ENCODE peak calls at places on chromosome 1, in ten cellular contexts. One of them, this sample, is unnamed.

GRCh38 chr1:1019122-1019999 is 559 bp upstream of the AGRN start:
- DNase-seq in cardiac muscle cell: peak
- DNase-seq in PC-9: peak
- DNase-seq in GM13976: peak
- DNase-seq in progenitor cell of endocrine pancreas: peak
- DNase-seq in heart left ventricle: peak
- DNase-seq in WTC11: peak
- DNase-seq in esophagus squamous epithelium: no peak
- DNase-seq in fibroblast of pulmonary artery: peak
- DNase-seq in cardiac fibroblast: peak
- DNase-seq in this sample: peak

GRCh38 chr1:43068911-43069310 is 103.2 kb downstream of the EBNA1BP2 start:
- DNase-seq in esophagus squamous epithelium: no peak
- DNase-seq in cardiac fibroblast: no peak
- DNase-seq in GM13976: no peak
- DNase-seq in cardiac muscle cell: no peak
- DNase-seq in PC-9: no peak
- DNase-seq in heart left ventricle: no peak
- DNase-seq in fibroblast of pulmonary artery: no peak
- DNase-seq in progenitor cell of endocrine pancreas: no peak
- DNase-seq in WTC11: no peak
- DNase-seq in this sample: no peak

GRCh38 chr1:228691926-228692325 is 43.4 kb upstream of the RHOU start:
- DNase-seq in GM13976: peak
- DNase-seq in progenitor cell of endocrine pancreas: no peak
- DNase-seq in WTC11: no peak
- DNase-seq in cardiac fibroblast: peak
- DNase-seq in heart left ventricle: no peak
- DNase-seq in esophagus squamous epithelium: no peak
- DNase-seq in cardiac muscle cell: peak
- DNase-seq in fibroblast of pulmonary artery: peak
- DNase-seq in PC-9: peak
- DNase-seq in this sample: no peak

GRCh38 chr1:38958967-38959366 is 17.3 kb upstream of the RHBDL2 start:
- DNase-seq in GM13976: no peak
- DNase-seq in PC-9: peak
- DNase-seq in fibroblast of pulmonary artery: peak
- DNase-seq in cardiac fibroblast: peak
- DNase-seq in WTC11: no peak
- DNase-seq in progenitor cell of endocrine pancreas: no peak
- DNase-seq in heart left ventricle: no peak
- DNase-seq in cardiac muscle cell: no peak
- DNase-seq in esophagus squamous epithelium: no peak
- DNase-seq in this sample: no peak

GRCh38 chr1:178238722-178239510 is 145.0 kb downstream of the RASAL2 start:
- DNase-seq in heart left ventricle: no peak
- DNase-seq in cardiac muscle cell: no peak
- DNase-seq in cardiac fibroblast: peak
- DNase-seq in GM13976: no peak
- DNase-seq in progenitor cell of endocrine pancreas: no peak
- DNase-seq in fibroblast of pulmonary artery: peak
- DNase-seq in esophagus squamous epithelium: no peak
- DNase-seq in PC-9: peak
- DNase-seq in WTC11: no peak
- DNase-seq in this sample: no peak

GRCh38 chr1:25126568-25126967 is 105.7 kb downstream of the SYF2 start:
- DNase-seq in GM13976: no peak
- DNase-seq in esophagus squamous epithelium: no peak
- DNase-seq in heart left ventricle: no peak
- DNase-seq in WTC11: no peak
- DNase-seq in cardiac fibroblast: peak
- DNase-seq in PC-9: no peak
- DNase-seq in progenitor cell of endocrine pancreas: no peak
- DNase-seq in cardiac muscle cell: no peak
- DNase-seq in fibroblast of pulmonary artery: peak
- DNase-seq in this sample: no peak

GRCh38 chr1:190262538-190262937 is 215.1 kb downstream of the BRINP3 start:
- DNase-seq in GM13976: no peak
- DNase-seq in progenitor cell of endocrine pancreas: no peak
- DNase-seq in WTC11: no peak
- DNase-seq in esophagus squamous epithelium: no peak
- DNase-seq in fibroblast of pulmonary artery: no peak
- DNase-seq in PC-9: no peak
- DNase-seq in cardiac fibroblast: no peak
- DNase-seq in heart left ventricle: no peak
- DNase-seq in cardiac muscle cell: no peak
- DNase-seq in this sample: no peak

GRCh38 chr1:112363636-112364035 is 32.4 kb upstream of the CTTNBP2NL start:
- DNase-seq in WTC11: no peak
- DNase-seq in progenitor cell of endocrine pancreas: no peak
- DNase-seq in GM13976: no peak
- DNase-seq in esophagus squamous epithelium: no peak
- DNase-seq in heart left ventricle: no peak
- DNase-seq in fibroblast of pulmonary artery: no peak
- DNase-seq in cardiac fibroblast: no peak
- DNase-seq in PC-9: no peak
- DNase-seq in cardiac muscle cell: no peak
- DNase-seq in this sample: no peak

DNA sequence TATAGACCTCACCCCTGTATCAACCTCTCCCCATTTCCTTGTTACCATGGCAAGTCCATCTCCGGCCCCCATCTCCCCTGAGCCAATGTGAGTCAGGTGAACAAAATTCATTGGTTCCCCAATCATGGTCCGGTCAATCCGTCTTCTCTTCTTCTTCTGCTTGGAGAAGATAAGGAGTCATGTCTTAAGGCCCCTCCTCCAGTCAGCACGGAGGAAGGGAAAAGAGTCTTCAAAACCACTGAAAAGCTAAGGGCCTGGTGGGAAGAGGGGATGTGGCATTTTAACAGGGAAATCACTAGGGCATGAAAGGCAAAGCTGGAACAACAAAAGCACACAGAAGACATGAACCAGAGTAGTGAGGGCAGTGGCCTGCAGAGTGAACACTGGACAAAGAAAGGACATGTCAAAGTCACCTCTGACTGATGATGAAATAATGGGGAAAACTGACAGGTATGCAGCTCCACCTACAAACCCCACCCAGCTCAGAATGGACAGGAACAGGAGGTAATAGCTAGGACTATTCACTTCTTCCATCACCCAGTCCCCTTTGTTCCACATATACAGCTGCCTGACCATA is 4.4 kb downstream of the CDC42SE1 start:
- DNase-seq in fibroblast of pulmonary artery: no peak
- DNase-seq in progenitor cell of endocrine pancreas: no peak
- DNase-seq in GM13976: no peak
- DNase-seq in esophagus squamous epithelium: no peak
- DNase-seq in PC-9: no peak
- DNase-seq in cardiac muscle cell: no peak
- DNase-seq in heart left ventricle: no peak
- DNase-seq in WTC11: no peak
- DNase-seq in cardiac fibroblast: no peak
- DNase-seq in this sample: no peak
- TF ChIP-seq CTCF in fibroblast of pulmonary artery: no peak
- TF ChIP-seq CTCF in progenitor cell of endocrine pancreas: no peak
- TF ChIP-seq CTCF in GM13976: no peak
- TF ChIP-seq CTCF in esophagus squamous epithelium: no peak
- TF ChIP-seq CTCF in PC-9: no peak
- TF ChIP-seq CTCF in cardiac muscle cell: no peak
- TF ChIP-seq CTCF in heart left ventricle: no peak
- TF ChIP-seq CTCF in WTC11: no peak
- TF ChIP-seq CTCF in cardiac fibroblast: no peak
- TF ChIP-seq CTCF in this sample: no peak

GRCh38 chr1:9593492-9594465 is 5.1 kb downstream of the TMEM201 start:
- DNase-seq in cardiac fibroblast: peak
- DNase-seq in heart left ventricle: peak
- DNase-seq in fibroblast of pulmonary artery: peak
- DNase-seq in progenitor cell of endocrine pancreas: peak
- DNase-seq in esophagus squamous epithelium: no peak
- DNase-seq in WTC11: peak
- DNase-seq in cardiac muscle cell: peak
- DNase-seq in GM13976: peak
- DNase-seq in PC-9: no peak
- DNase-seq in this sample: peak
- TF ChIP-seq CTCF in cardiac fibroblast: no peak
- TF ChIP-seq CTCF in heart left ventricle: no peak
- TF ChIP-seq CTCF in fibroblast of pulmonary artery: no peak
- TF ChIP-seq CTCF in progenitor cell of endocrine pancreas: no peak
- TF ChIP-seq CTCF in esophagus squamous epithelium: peak
- TF ChIP-seq CTCF in WTC11: no peak
- TF ChIP-seq CTCF in cardiac muscle cell: no peak
- TF ChIP-seq CTCF in GM13976: no peak
- TF ChIP-seq CTCF in PC-9: no peak
- TF ChIP-seq CTCF in this sample: no peak

DNA sequence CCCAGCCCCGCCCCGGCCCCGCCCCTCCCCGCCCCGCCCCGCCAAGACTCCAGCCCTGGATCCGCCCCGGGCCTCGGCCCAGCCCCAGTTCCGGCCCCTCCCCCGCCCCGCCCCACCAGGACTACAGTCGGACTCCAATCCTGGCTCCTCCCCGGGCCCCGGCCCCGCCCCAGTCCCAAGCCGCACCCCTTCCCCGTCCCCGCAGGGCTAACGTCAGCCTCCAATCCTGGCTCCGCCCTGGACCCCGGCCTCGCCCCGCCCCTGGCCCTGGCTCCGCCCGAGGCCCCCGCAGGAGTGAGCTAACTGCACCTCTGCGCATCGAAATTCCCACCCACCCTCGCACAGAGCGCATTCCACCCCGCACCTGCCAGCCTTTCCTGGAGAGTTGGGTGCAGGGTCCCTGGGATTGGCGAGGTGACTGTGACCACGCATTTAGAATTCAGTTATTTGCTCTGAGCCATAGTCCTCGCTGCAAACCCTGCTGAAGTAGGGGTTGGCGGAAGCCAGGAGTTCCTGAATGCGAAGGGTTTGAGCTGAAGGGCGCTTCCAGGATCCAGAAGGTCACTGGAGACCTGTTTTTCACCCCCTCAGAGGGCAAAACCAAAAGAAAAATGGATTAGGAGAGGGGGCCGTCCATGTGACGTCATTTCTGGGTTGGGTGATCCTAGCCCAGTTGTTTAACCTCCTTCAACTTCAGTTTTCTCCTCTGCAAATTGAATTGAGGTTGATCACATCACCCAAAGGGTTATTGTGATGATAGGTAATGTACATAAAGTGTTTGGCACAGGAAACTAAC is 631 bp upstream of the IGSF8 start:
- DNase-seq in heart left ventricle: peak
- DNase-seq in progenitor cell of endocrine pancreas: peak
- DNase-seq in esophagus squamous epithelium: peak
- DNase-seq in cardiac fibroblast: peak
- DNase-seq in PC-9: peak
- DNase-seq in GM13976: peak
- DNase-seq in cardiac muscle cell: peak
- DNase-seq in WTC11: peak
- DNase-seq in fibroblast of pulmonary artery: peak
- DNase-seq in this sample: peak
- TF ChIP-seq CTCF in heart left ventricle: no peak
- TF ChIP-seq CTCF in progenitor cell of endocrine pancreas: no peak
- TF ChIP-seq CTCF in esophagus squamous epithelium: no peak
- TF ChIP-seq CTCF in cardiac fibroblast: no peak
- TF ChIP-seq CTCF in PC-9: no peak
- TF ChIP-seq CTCF in GM13976: no peak
- TF ChIP-seq CTCF in cardiac muscle cell: no peak
- TF ChIP-seq CTCF in WTC11: no peak
- TF ChIP-seq CTCF in fibroblast of pulmonary artery: no peak
- TF ChIP-seq CTCF in this sample: no peak

GRCh38 chr1:46301406-46302090 is 1.9 kb downstream of the LRRC41 start:
- DNase-seq in WTC11: peak
- DNase-seq in heart left ventricle: no peak
- DNase-seq in cardiac muscle cell: no peak
- DNase-seq in fibroblast of pulmonary artery: peak
- DNase-seq in cardiac fibroblast: peak
- DNase-seq in PC-9: no peak
- DNase-seq in GM13976: no peak
- DNase-seq in progenitor cell of endocrine pancreas: no peak
- DNase-seq in esophagus squamous epithelium: no peak
- DNase-seq in this sample: peak

GRCh38 chr1:46303872-46304326 is 401 bp downstream of the UQCRH start:
- DNase-seq in esophagus squamous epithelium: no peak
- DNase-seq in heart left ventricle: no peak
- DNase-seq in progenitor cell of endocrine pancreas: no peak
- DNase-seq in GM13976: no peak
- DNase-seq in cardiac fibroblast: peak
- DNase-seq in fibroblast of pulmonary artery: no peak
- DNase-seq in WTC11: no peak
- DNase-seq in cardiac muscle cell: no peak
- DNase-seq in PC-9: no peak
- DNase-seq in this sample: no peak

GRCh38 chr1:46300673-46301405 is 2.6 kb downstream of the LRRC41 start:
- DNase-seq in cardiac fibroblast: peak
- DNase-seq in GM13976: no peak
- DNase-seq in heart left ventricle: no peak
- DNase-seq in cardiac muscle cell: no peak
- DNase-seq in progenitor cell of endocrine pancreas: no peak
- DNase-seq in esophagus squamous epithelium: no peak
- DNase-seq in PC-9: no peak
- DNase-seq in WTC11: no peak
- DNase-seq in fibroblast of pulmonary artery: peak
- DNase-seq in this sample: no peak

GRCh38 chr1:46303038-46303871 is at the start of the genes LRRC41 and UQCRH:
- DNase-seq in progenitor cell of endocrine pancreas: peak
- DNase-seq in WTC11: peak
- DNase-seq in cardiac muscle cell: peak
- DNase-seq in GM13976: peak
- DNase-seq in PC-9: peak
- DNase-seq in fibroblast of pulmonary artery: peak
- DNase-seq in esophagus squamous epithelium: peak
- DNase-seq in cardiac fibroblast: peak
- DNase-seq in heart left ventricle: peak
- DNase-seq in this sample: peak

DNA sequence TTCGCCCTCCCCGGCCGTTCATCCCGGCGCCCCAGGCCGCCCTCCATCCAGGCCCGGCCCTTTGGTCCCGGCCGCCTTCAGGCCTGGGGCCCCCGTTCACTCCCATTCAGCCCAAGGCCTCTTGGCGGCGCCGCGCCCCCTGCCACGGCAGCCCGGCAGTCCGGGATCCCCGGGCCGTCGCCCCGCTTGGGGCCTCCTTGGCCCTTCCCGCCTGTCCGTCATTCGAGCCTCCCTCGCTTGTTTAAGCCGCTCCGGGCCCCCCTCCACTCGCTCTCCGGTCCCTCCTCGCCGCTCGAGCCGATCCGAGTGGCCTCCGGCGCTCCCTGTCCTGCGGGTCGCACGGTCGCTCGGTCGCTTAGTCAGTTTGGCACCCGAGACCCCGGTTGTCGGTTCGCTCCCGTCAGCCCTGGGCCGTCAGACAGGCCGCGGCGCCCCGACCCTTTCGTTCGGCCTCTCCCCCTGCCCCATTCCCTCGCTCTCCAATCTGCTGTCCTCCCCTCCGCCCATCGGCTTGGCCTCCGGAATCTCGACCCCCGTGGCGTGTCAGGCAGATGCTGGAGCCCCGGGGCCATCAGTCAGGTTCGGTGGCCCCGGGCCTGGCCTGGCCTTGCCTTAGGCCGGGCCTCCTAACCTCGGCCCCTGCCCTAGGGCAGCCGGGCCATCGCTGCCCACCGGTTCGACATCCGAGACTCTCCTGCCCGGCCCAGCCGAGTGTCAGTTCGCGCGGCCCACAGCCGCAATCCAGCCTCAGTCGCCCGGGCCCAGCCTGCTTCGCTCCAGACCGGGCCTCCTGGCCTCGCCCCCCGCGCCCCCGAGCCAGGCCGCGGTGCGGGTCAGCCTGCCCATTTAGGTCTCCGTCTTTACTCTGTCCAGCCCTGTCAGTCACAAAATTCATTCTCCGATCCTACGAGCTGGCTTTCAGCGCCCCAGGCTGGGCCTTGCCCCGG is 1.1 kb downstream of the LRRC41 start:
- DNase-seq in esophagus squamous epithelium: no peak
- DNase-seq in WTC11: peak
- DNase-seq in heart left ventricle: peak
- DNase-seq in PC-9: peak
- DNase-seq in progenitor cell of endocrine pancreas: peak
- DNase-seq in cardiac fibroblast: peak
- DNase-seq in GM13976: peak
- DNase-seq in cardiac muscle cell: peak
- DNase-seq in fibroblast of pulmonary artery: peak
- DNase-seq in this sample: peak
- TF ChIP-seq CTCF in esophagus squamous epithelium: no peak
- TF ChIP-seq CTCF in WTC11: no peak
- TF ChIP-seq CTCF in heart left ventricle: peak
- TF ChIP-seq CTCF in PC-9: no peak
- TF ChIP-seq CTCF in progenitor cell of endocrine pancreas: peak
- TF ChIP-seq CTCF in cardiac fibroblast: no peak
- TF ChIP-seq CTCF in GM13976: peak
- TF ChIP-seq CTCF in cardiac muscle cell: peak
- TF ChIP-seq CTCF in fibroblast of pulmonary artery: no peak
- TF ChIP-seq CTCF in this sample: no peak

This sample was measured in nephron progenitor cell.